ENCODE peak calls at places on chromosomes 16 and 17, in nine cellular contexts. W is breast epithelium, R is GM12878, F is HL-60, M is spleen, Q is stomach, U is transverse colon, P is SK-N-SH, D is endothelial cell of umbilical vein. I is an unnamed sample.

GRCh38 chr16:89575247-89576172 is at the start of gene CPNE7:
- DNase-seq in M (no peak), F (no peak), U (no peak), W (no peak), D (no peak), Q (no peak), R (no peak), P (peak), I (no peak)

GRCh38 chr16:81630632-81631026 is 148.5 kb upstream of the PLCG2 start:
- DNase-seq in U (no peak), F (no peak), D (no peak), R (no peak), Q (no peak), M (no peak), W (no peak), P (no peak), I (no peak)

GRCh38 chr16:76910931-76911330 is 280.1 kb upstream of the MON1B start:
- DNase-seq in P (no peak), Q (no peak), W (no peak), F (no peak), D (no peak), R (no peak), M (no peak), U (no peak), I (no peak)

GRCh38 chr17:45693792-45694191 is 90.3 kb upstream of the CRHR1 start:
- DNase-seq in M (no peak), U (no peak), Q (no peak), R (no peak), W (no peak), D (no peak), P (no peak), F (no peak), I (no peak)

GRCh38 chr17:19344311-19345066 is 18.0 kb downstream of the B9D1 start:
- DNase-seq in U (no peak), R (no peak), M (peak), W (peak), Q (no peak), P (no peak), D (no peak), F (no peak), I (no peak)

GRCh38 chr17:32881054-32881453 is 4.1 kb upstream of the MYO1D start:
- DNase-seq in W (no peak), F (no peak), Q (no peak), M (no peak), R (no peak), D (no peak), P (no peak), U (no peak), I (no peak)

GRCh38 chr17:73562896-73563295 is 81.3 kb downstream of the SDK2 start:
- DNase-seq in M (no peak), R (no peak), Q (no peak), U (no peak), F (no peak), D (no peak), P (no peak), W (no peak), I (no peak)

GRCh38 chr16:24800586-24800985 is 45.2 kb upstream of the SLC5A11 start:
- DNase-seq in P (no peak), R (no peak), U (no peak), F (peak), M (no peak), W (no peak), D (peak), Q (no peak), I (no peak)

GRCh38 chr17:66939461-66940114 is 24.9 kb upstream of the CACNG4 start:
- DNase-seq in W (no peak), U (no peak), Q (no peak), R (no peak), M (peak), D (no peak), P (no peak), F (no peak), I (no peak)

GRCh38 chr17:49224198-49224996 is 6.2 kb downstream of the PHOSPHO1 start:
- DNase-seq in R (no peak), W (no peak), U (peak), M (peak), D (no peak), Q (peak), P (peak), F (no peak), I (no peak)

GRCh38 chr17:68085751-68086445 is 50.4 kb downstream of the KPNA2 start:
- DNase-seq in R (no peak), U (peak), F (peak), D (peak), P (no peak), W (no peak), M (no peak), Q (peak), I (no peak)

GRCh38 chr16:88744520-88744835 is 38.2 kb downstream of the CTU2 start:
- DNase-seq in F (no peak), P (no peak), Q (no peak), U (no peak), D (no peak), R (no peak), W (no peak), M (no peak), I (no peak)

GRCh38 chr16:30896890-30897730 is 696 bp downstream of the CTF1 start:
- DNase-seq in R (no peak), W (peak), U (peak), F (peak), Q (peak), P (peak), D (peak), M (peak), I (no peak)
- TF ChIP-seq POLR2AphosphoS5 in R (no peak), W (no peak), U (no peak), F (no peak), Q (peak), P (peak), D (peak), M (peak), I (peak)

DNA sequence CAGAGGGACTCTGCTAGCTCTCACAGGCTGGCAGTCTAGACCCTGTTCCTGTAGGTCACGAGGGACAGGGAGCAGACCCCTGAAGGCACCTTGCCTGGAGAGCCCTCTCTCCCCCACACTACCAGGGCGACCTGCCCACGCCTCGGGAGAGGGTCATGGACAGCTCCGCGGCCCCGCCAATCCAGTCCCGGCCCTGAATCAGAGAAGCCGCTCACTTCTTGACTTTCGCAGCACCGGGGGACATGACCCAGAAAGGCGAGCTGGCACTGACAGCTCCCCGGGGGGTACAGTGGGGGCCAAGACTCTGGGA is 5.1 kb downstream of the KIFC3 start:
- DNase-seq in F (no peak), U (no peak), W (no peak), Q (no peak), R (no peak), M (no peak), P (no peak), D (no peak), I (no peak)
- TF ChIP-seq CTCF in F (no peak), U (no peak), W (no peak), Q (no peak), R (no peak), M (no peak), P (no peak), D (no peak), I (no peak)

GRCh38 chr16:1687427-1688316 is 9.6 kb downstream of the JPT2 start:
- DNase-seq in Q (no peak), D (no peak), M (peak), U (no peak), P (no peak), R (no peak), W (no peak), F (no peak), I (no peak)
- TF ChIP-seq POLR2AphosphoS5 in Q (no peak), D (no peak), M (no peak), U (no peak), P (no peak), R (no peak), W (no peak), F (no peak), I (no peak)

DNA sequence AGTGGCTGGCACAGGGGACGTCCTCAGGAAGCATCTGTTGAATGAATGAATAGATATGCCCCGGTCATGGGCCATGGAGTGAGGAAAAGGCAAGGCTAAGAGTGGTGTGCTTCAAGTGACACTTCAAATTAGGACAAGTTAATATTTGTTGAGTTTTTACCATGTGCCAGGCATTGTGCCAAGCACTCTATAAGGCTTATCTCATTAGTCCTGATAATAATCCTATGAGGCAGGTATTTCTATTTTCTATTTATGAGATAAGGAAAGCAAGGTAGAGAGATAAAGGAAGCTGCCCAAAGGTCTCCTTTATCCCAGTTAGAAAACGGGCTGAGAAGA is 9.0 kb downstream of the SARM1 start:
- DNase-seq in D (no peak), F (no peak), P (no peak), W (no peak), M (no peak), Q (no peak), R (no peak), U (no peak), I (no peak)
- TF ChIP-seq CTCF in D (no peak), F (no peak), P (no peak), W (no peak), M (no peak), Q (no peak), R (no peak), U (no peak), I (no peak)

DNA sequence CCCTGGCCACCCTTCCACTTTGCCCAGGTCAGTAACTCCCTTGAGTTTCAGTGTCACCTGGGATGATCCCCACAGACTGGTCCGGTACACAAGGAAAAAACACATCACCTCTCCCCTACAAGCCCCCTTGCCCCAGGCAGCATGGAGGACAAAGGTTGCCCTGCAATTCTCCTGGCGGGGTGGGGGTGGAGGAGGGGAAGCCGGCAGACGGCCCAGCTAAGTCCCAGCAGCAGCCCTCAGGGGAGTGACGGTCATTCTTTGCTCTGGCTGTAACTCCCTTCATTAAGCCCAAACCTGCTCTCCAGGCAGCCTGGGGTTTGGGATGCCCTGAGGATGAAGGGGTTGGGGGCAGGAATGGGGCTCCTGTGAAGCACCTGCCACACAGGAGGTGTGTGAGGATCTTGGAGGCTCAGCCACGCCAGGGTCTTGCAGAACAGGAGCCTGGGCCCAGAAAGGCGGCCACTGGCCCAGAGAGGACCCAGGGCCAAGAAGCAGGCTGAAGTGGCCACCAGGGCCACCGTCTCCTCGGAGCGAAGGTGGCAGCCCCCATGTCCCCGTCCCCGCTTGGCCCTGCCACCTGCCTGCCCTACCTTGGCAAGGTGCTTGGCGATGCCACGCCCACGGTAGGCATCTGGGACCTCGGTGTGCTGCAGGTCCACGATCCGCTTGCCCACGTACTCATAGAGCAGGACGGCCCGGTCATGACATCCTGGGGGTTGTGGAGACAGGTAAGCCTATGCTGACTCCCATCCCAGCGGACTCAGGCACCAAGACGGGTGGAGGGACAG is 9.5 kb downstream of the NATD1 start:
- DNase-seq in U (no peak), M (no peak), F (no peak), D (no peak), W (no peak), Q (no peak), R (no peak), P (no peak), I (no peak)
- TF ChIP-seq POLR2AphosphoS5 in U (no peak), M (peak), F (no peak), D (no peak), W (no peak), Q (no peak), R (no peak), P (no peak), I (no peak)

GRCh38 chr16:66758086-66758485 is 6.7 kb upstream of the DYNC1LI2 start:
- DNase-seq in U (no peak), F (no peak), Q (no peak), R (no peak), P (no peak), W (no peak), D (no peak), M (no peak), I (no peak)
- TF ChIP-seq CTCF in U (no peak), F (no peak), Q (no peak), R (no peak), P (no peak), W (no peak), D (no peak), M (no peak), I (no peak)

GRCh38 chr17:75893305-75894048 is 3.3 kb downstream of the TRIM65 start:
- DNase-seq in P (no peak), M (no peak), F (no peak), R (no peak), D (no peak), Q (no peak), W (no peak), U (no peak), I (no peak)

GRCh38 chr17:75891022-75891604 is 5.6 kb downstream of the TRIM65 start:
- DNase-seq in Q (no peak), P (no peak), U (no peak), D (no peak), M (peak), R (no peak), W (no peak), F (no peak), I (no peak)

GRCh38 chr17:75891605-75892555 is 4.9 kb downstream of the TRIM65 start:
- DNase-seq in P (no peak), F (no peak), Q (peak), M (peak), D (no peak), U (no peak), R (no peak), W (no peak), I (no peak)

GRCh38 chr17:75894049-75894742 is 2.6 kb downstream of the TRIM65 start:
- DNase-seq in U (no peak), W (no peak), M (peak), Q (no peak), R (no peak), F (no peak), D (no peak), P (no peak), I (no peak)

DNA sequence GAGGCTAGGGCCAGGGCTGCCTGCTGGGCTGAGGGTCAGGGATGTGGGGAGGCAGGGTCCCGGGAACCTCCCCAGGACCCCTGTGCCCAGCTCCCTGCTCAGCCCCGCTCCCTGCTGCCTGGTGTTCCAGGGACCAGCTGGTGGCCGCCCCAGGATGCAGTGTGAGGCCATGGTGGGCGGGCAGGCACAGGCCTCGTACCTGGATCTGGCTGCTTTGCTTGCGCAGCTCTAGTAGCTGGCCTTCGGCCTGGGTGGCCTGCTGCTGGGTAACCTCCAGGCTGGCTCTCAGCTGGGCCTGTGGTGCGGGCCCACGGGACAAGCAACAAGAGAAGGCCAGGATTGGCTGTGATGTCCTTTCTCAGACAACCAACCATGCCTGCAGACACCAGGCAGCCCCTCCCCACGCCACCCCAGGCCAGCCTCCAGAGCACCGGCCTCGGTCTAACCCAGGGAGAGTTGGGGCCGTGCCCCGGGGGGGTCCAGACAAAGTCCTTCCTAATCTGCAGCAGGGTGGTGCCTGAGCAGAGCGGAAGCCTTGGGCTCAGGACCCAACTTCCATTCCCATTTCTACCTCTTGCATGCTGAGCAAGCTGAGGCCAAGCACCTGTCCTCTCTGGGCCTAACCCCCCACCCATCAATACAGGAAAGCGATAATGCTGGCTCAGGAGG is 4.1 kb downstream of the TRIM65 start:
- DNase-seq in R (no peak), W (no peak), U (no peak), D (no peak), M (peak), P (no peak), F (no peak), Q (no peak), I (no peak)
- TF ChIP-seq POLR2AphosphoS5 in R (no peak), W (no peak), U (no peak), D (peak), M (peak), P (no peak), F (no peak), Q (no peak), I (no peak)

GRCh38 chr16:68047987-68048386 is 24.9 kb downstream of the DUS2 start:
- DNase-seq in D (no peak), R (no peak), F (no peak), P (no peak), W (no peak), U (no peak), M (no peak), Q (no peak), I (no peak)
- TF ChIP-seq CTCF in D (no peak), R (no peak), F (no peak), P (no peak), W (no peak), U (no peak), M (no peak), Q (no peak), I (no peak)

I was measured in vagina.